ENCODE peak calls at places on chromosomes 11 and 22, in four cellular contexts. O is heart right ventricle, U is GM23338, S is GM23248. W is an unnamed sample.
A peak's percentile ranks its signal among the peaks of the same experiment; 100 is the strongest.

GRCh38 chr22:28741200-28741757 is 341 bp downstream of the CHEK2 start:
- DNase-seq in O (no peak), U (no peak), S (no peak), W (no peak)

GRCh38 chr11:102142333-102142732 is 32.1 kb downstream of the YAP1 start:
- DNase-seq in O (no peak), U (no peak), S (peak; percentile 70), W (no peak)

GRCh38 chr11:83023410-83023809 is 48.3 kb downstream of the RAB30 start:
- DNase-seq in O (no peak), U (no peak), S (no peak), W (no peak)

GRCh38 chr22:35330258-35330861 is 30.7 kb downstream of the TOM1 start:
- DNase-seq in O (peak; percentile 87), U (no peak), S (peak; percentile 92), W (peak; percentile 73)

GRCh38 chr22:34850010-34850409 is 215.9 kb upstream of the ISX start:
- DNase-seq in O (no peak), U (no peak), S (no peak), W (no peak)

GRCh38 chr11:73306977-73307322 is 1.1 kb upstream of the ARHGEF17 start:
- DNase-seq in O (no peak), U (no peak), S (no peak), W (no peak)

GRCh38 chr22:38240734-38241252 is 32.0 kb downstream of the TMEM184B start:
- DNase-seq in O (no peak), U (peak; percentile 86), S (peak; percentile 93), W (peak; percentile 91)

GRCh38 chr22:48091656-48092223 is 1329.3 kb downstream of the TBC1D22A start:
- DNase-seq in O (no peak), U (no peak), S (no peak), W (no peak)

GRCh38 chr11:8033312-8033715 is 46.2 kb downstream of the EIF3F start:
- DNase-seq in O (peak; percentile 87), U (peak; percentile 93), S (peak; percentile 90), W (peak; percentile 64)

GRCh38 chr11:8032122-8032521 is 45.0 kb downstream of the EIF3F start:
- DNase-seq in O (no peak), U (no peak), S (no peak), W (no peak)

GRCh38 chr11:8031248-8032115 is 44.3 kb downstream of the EIF3F start:
- DNase-seq in O (no peak), U (no peak), S (no peak), W (no peak)

GRCh38 chr11:8033791-8034585 is 46.9 kb downstream of the EIF3F start:
- DNase-seq in O (no peak), U (no peak), S (no peak), W (no peak)

DNA sequence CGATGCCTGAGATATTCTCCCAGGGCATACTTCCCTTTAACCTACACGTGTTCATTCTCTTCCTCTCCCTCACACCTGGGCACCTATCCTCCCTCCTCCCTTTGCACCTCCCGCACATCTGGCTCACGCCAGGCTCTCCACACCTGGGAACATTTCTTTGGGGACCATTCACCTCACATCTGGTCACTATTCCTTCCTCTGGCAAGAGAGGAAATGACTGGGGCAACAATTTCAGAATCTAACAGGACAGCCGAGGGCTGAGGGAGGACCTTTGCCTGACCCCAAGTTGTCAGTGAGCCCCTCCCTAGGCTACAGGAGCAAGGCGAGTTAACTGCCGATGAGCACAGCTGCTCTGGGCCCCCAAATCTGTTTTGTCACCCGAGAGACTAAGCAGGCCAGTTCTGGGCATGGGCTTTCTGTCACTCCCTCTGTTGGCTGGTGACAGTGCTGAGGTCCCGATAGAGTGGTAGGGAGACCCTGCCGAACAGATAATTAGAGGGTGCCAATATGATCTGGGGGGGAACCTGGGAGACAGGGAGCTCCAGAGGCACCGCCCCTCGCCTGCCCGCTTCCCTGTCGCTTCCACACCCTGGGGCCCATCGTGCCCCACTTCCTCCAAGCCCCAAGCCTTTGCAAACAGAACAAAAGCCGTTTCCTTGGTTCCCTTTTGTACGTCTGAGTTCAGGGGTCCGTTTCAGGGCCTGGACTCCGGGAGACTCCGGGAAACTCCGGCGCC is 45.6 kb downstream of the EIF3F start:
- DNase-seq in O (no peak), U (peak; percentile 34), S (no peak), W (no peak)
- H3K4me3 ChIP-seq in O (no peak overlapping the region), U (peak overlapping the region; percentile 46), S (peak overlapping the region; percentile 36), W (no peak overlapping the region)

GRCh38 chr11:35852056-35852455 is 91.8 kb upstream of the LDLRAD3 start:
- DNase-seq in O (peak; percentile 17), U (no peak), S (no peak), W (no peak)

GRCh38 chr11:35850191-35850590 is 93.7 kb upstream of the LDLRAD3 start:
- DNase-seq in O (no peak), U (no peak), S (no peak), W (no peak)

GRCh38 chr11:35847473-35847872 is 96.4 kb upstream of the LDLRAD3 start:
- DNase-seq in O (no peak), U (no peak), S (no peak), W (no peak)

GRCh38 chr11:35853871-35854270 is 90.0 kb upstream of the LDLRAD3 start:
- DNase-seq in O (no peak), U (no peak), S (no peak), W (no peak)

DNA sequence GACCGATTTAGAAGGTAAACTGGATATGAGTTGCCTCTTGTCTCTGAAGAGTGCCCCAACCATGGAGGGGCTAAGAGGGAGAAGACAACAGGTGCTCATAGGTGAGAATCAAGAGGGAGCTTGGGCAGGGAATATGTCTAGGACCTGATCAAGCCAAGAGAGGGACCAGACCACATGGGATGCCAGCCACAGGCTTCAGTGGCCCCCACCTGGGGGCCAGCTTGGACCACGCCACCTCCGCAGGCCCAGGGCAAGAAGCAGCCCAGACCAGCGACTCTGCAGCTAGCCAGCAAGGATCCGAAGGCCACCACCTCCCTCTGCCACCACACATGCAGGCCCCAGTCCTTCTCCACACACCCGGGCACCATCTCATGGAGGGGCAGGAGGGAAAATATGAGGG is 92.5 kb upstream of the LDLRAD3 start:
- DNase-seq in O (no peak), U (no peak), S (no peak), W (no peak)
- H3K4me3 ChIP-seq in O (no peak overlapping the region), U (no peak overlapping the region), S (no peak overlapping the region), W (no peak overlapping the region)

DNA sequence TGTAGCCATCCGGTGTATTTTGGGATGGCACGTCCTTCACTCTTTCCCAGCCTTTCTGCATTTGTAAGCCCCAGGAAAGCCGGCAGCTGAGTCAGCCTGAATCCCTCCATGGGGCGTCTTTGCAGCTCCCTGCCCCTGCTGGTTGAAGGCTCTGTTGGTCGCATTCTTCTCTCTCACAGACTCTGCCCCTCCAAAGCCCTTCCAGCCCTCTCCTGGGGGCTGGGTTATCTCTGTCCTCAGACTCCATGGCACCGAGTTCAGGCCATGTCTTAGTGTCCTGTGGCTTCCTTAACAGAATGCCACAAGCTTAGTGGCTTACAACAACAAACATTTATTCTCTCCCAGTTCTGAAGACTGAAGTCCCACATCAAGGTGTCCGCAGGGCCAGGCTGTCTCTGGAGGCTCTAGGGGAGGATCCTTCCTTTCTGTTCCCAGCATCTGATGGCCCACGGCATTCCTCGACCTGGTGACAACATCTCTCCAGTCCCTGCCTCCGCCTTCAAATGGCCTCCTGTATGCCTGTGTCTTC is 62.2 kb downstream of the BCR start:
- DNase-seq in O (no peak), U (peak; percentile 95), S (no peak), W (peak; percentile 24)
- H3K4me3 ChIP-seq in O (no peak overlapping the region), U (peak overlapping the region; percentile 49), S (no peak overlapping the region), W (no peak overlapping the region)

DNA sequence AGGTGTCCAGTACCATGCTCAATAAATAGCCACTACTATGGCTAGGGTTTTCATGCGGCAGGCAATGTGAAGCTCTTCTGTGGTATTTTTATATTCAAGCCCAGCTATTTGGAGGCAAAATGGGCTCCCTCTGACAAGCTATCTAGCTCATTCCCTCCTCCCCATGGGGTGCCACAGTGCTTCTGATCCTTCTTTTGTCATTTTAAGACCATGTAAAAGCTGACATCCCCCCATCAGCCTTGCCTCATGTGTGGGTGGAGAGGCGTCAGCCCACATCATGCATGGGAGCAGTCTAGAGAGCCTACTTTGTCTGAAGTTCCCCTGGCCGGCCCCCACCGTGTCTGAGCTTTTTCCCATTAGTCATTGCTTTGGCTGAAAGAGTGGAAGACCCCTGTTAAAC is 59.8 kb downstream of the NAV2 start:
- DNase-seq in O (no peak), U (peak; percentile 93), S (no peak), W (no peak)
- H3K4me3 ChIP-seq in O (no peak overlapping the region), U (peak overlapping the region; percentile 24), S (no peak overlapping the region), W (no peak overlapping the region)

GRCh38 chr22:20798218-20798617 is 24.3 kb downstream of the SERPIND1 start:
- DNase-seq in O (no peak), U (no peak), S (no peak), W (no peak)

GRCh38 chr22:20799449-20799848 is 25.5 kb downstream of the SERPIND1 start:
- DNase-seq in O (no peak), U (no peak), S (no peak), W (peak; percentile 80)

GRCh38 chr22:20796731-20797130 is 22.8 kb downstream of the SERPIND1 start:
- DNase-seq in O (no peak), U (no peak), S (no peak), W (no peak)

GRCh38 chr22:20802452-20802851 is 28.5 kb downstream of the SERPIND1 start:
- DNase-seq in O (no peak), U (no peak), S (no peak), W (no peak)

DNA sequence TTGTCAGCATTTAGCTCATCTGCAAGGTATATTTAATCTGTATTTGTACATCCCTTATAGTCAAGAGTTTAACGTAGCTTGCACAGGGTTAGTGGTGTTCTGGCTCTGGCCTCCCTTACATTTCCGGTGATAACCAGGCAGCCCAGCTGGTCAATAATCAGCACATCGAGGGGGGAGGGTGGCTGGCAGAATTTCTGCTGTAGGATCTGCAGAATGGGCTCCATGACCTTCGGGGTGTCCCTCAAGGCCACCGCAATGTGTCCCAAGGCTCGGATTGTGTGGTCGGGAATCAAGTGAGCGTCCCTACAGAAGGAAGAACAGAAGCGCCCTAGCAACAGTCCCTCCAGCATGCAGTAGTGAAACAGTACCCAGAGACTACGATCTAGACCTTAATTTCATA is 25.1 kb downstream of the SERPIND1 start:
- DNase-seq in O (no peak), U (no peak), S (no peak), W (no peak)
- H3K4me3 ChIP-seq in O (no peak overlapping the region), U (no peak overlapping the region), S (no peak overlapping the region), W (no peak overlapping the region)

DNA sequence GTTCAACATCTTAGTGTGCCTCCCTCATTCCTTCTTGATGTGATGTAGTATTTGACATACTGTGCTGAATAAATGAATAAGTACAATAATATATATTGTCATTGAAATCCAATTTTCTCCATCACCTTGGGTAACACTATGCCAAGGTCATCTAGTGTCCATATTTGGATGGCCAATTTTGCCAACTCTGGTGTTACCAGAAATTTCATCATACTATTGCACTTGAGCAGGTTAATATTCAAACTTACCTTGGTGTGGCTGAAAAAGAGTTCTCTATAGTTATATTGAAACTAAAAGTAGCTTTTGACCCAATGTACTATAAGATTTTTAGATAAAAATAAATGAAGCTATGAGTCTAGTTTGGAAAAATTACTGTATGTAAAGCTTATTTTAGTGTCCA is 98.2 kb upstream of the SLC6A5 start:
- DNase-seq in O (no peak), U (no peak), S (no peak), W (no peak)
- H3K4me3 ChIP-seq in O (no peak overlapping the region), U (no peak overlapping the region), S (no peak overlapping the region), W (no peak overlapping the region)

GRCh38 chr22:22890085-22890484 is 2.5 kb downstream of the IGLL5 start:
- DNase-seq in O (no peak), U (no peak), S (no peak), W (no peak)

GRCh38 chr22:22884888-22885840 is 2.5 kb upstream of the IGLL5 start:
- DNase-seq in O (peak; percentile 1), U (no peak), S (no peak), W (no peak)

GRCh38 chr22:22888509-22889353 is 1.1 kb downstream of the IGLL5 start:
- DNase-seq in O (no peak), U (no peak), S (no peak), W (no peak)

GRCh38 chr22:22886546-22886945 is 1.1 kb upstream of the IGLL5 start:
- DNase-seq in O (no peak), U (no peak), S (no peak), W (no peak)

GRCh38 chr22:22887621-22888503 is at the start of gene IGLL5:
- DNase-seq in O (no peak), U (no peak), S (no peak), W (no peak)
- H3K4me3 ChIP-seq in O (no peak within 1 kb of the TSS), U (no peak within 1 kb of the TSS), S (no peak within 1 kb of the TSS), W (no peak within 1 kb of the TSS)